ENCODE peak calls at places on chromosome 22, in ten cellular contexts. One of them, this sample, is unnamed.

GRCh38 chr22:24051568-24051967 is 40.5 kb downstream of the CABIN1 start:
- ATAC-seq in T-cell: no peak
- ATAC-seq in pancreas: no peak
- ATAC-seq in HCT116: no peak
- ATAC-seq in HepG2: no peak
- ATAC-seq in naive thymus-derived CD8-positive, alpha-beta T cell: no peak
- ATAC-seq in activated CD8-positive, alpha-beta memory T cell treated with anti-CD3 and anti-CD28 coated beads, Interleukin-2, amount 10 ng/mL, durations not matched to agents 7 days and 5 days: no peak
- ATAC-seq in sciatic nerve: peak
- ATAC-seq in left cardiac atrium: peak
- ATAC-seq in activated CD4-positive, alpha-beta T cell treated with anti-CD3 and anti-CD28 coated beads for 36 hours: no peak
- ATAC-seq in this sample: peak

GRCh38 chr22:36351921-36352774 is 35.6 kb downstream of the MYH9 start:
- ATAC-seq in T-cell: no peak
- ATAC-seq in pancreas: peak
- ATAC-seq in HCT116: no peak
- ATAC-seq in HepG2: peak
- ATAC-seq in naive thymus-derived CD8-positive, alpha-beta T cell: no peak
- ATAC-seq in activated CD8-positive, alpha-beta memory T cell treated with anti-CD3 and anti-CD28 coated beads, Interleukin-2, amount 10 ng/mL, durations not matched to agents 7 days and 5 days: no peak
- ATAC-seq in sciatic nerve: peak
- ATAC-seq in left cardiac atrium: peak
- ATAC-seq in activated CD4-positive, alpha-beta T cell treated with anti-CD3 and anti-CD28 coated beads for 36 hours: no peak
- ATAC-seq in this sample: peak

GRCh38 chr22:30327864-30328345 is 1.2 kb upstream of the TBC1D10A start:
- ATAC-seq in T-cell: no peak
- ATAC-seq in pancreas: peak
- ATAC-seq in HCT116: peak
- ATAC-seq in HepG2: peak
- ATAC-seq in naive thymus-derived CD8-positive, alpha-beta T cell: no peak
- ATAC-seq in activated CD8-positive, alpha-beta memory T cell treated with anti-CD3 and anti-CD28 coated beads, Interleukin-2, amount 10 ng/mL, durations not matched to agents 7 days and 5 days: no peak
- ATAC-seq in sciatic nerve: no peak
- ATAC-seq in left cardiac atrium: no peak
- ATAC-seq in activated CD4-positive, alpha-beta T cell treated with anti-CD3 and anti-CD28 coated beads for 36 hours: no peak
- ATAC-seq in this sample: no peak

GRCh38 chr22:47486569-47487312 is 724.3 kb downstream of the TBC1D22A start:
- ATAC-seq in T-cell: no peak
- ATAC-seq in pancreas: no peak
- ATAC-seq in HCT116: no peak
- ATAC-seq in HepG2: no peak
- ATAC-seq in naive thymus-derived CD8-positive, alpha-beta T cell: no peak
- ATAC-seq in activated CD8-positive, alpha-beta memory T cell treated with anti-CD3 and anti-CD28 coated beads, Interleukin-2, amount 10 ng/mL, durations not matched to agents 7 days and 5 days: no peak
- ATAC-seq in sciatic nerve: no peak
- ATAC-seq in left cardiac atrium: no peak
- ATAC-seq in activated CD4-positive, alpha-beta T cell treated with anti-CD3 and anti-CD28 coated beads for 36 hours: no peak
- ATAC-seq in this sample: no peak

GRCh38 chr22:50089231-50090140 is at the start of gene MOV10L1:
- ATAC-seq in T-cell: no peak
- ATAC-seq in pancreas: peak
- ATAC-seq in HCT116: no peak
- ATAC-seq in HepG2: no peak
- ATAC-seq in naive thymus-derived CD8-positive, alpha-beta T cell: peak
- ATAC-seq in activated CD8-positive, alpha-beta memory T cell treated with anti-CD3 and anti-CD28 coated beads, Interleukin-2, amount 10 ng/mL, durations not matched to agents 7 days and 5 days: no peak
- ATAC-seq in sciatic nerve: peak
- ATAC-seq in left cardiac atrium: peak
- ATAC-seq in activated CD4-positive, alpha-beta T cell treated with anti-CD3 and anti-CD28 coated beads for 36 hours: no peak
- ATAC-seq in this sample: no peak

GRCh38 chr22:25564979-25565677 is 653 bp downstream of the GRK3 start:
- ATAC-seq in T-cell: peak
- ATAC-seq in pancreas: peak
- ATAC-seq in HCT116: peak
- ATAC-seq in HepG2: peak
- ATAC-seq in naive thymus-derived CD8-positive, alpha-beta T cell: peak
- ATAC-seq in activated CD8-positive, alpha-beta memory T cell treated with anti-CD3 and anti-CD28 coated beads, Interleukin-2, amount 10 ng/mL, durations not matched to agents 7 days and 5 days: peak
- ATAC-seq in sciatic nerve: no peak
- ATAC-seq in left cardiac atrium: peak
- ATAC-seq in activated CD4-positive, alpha-beta T cell treated with anti-CD3 and anti-CD28 coated beads for 36 hours: peak
- ATAC-seq in this sample: no peak

GRCh38 chr22:25762147-25762546 is 20.2 kb downstream of the MYO18B start:
- ATAC-seq in T-cell: no peak
- ATAC-seq in pancreas: peak
- ATAC-seq in HCT116: no peak
- ATAC-seq in HepG2: peak
- ATAC-seq in naive thymus-derived CD8-positive, alpha-beta T cell: no peak
- ATAC-seq in activated CD8-positive, alpha-beta memory T cell treated with anti-CD3 and anti-CD28 coated beads, Interleukin-2, amount 10 ng/mL, durations not matched to agents 7 days and 5 days: no peak
- ATAC-seq in sciatic nerve: no peak
- ATAC-seq in left cardiac atrium: peak
- ATAC-seq in activated CD4-positive, alpha-beta T cell treated with anti-CD3 and anti-CD28 coated beads for 36 hours: no peak
- ATAC-seq in this sample: no peak

GRCh38 chr22:17477401-17477833 is 85.9 kb upstream of the SLC25A18 start:
- ATAC-seq in T-cell: no peak
- ATAC-seq in pancreas: peak
- ATAC-seq in HCT116: no peak
- ATAC-seq in HepG2: no peak
- ATAC-seq in naive thymus-derived CD8-positive, alpha-beta T cell: no peak
- ATAC-seq in activated CD8-positive, alpha-beta memory T cell treated with anti-CD3 and anti-CD28 coated beads, Interleukin-2, amount 10 ng/mL, durations not matched to agents 7 days and 5 days: no peak
- ATAC-seq in sciatic nerve: peak
- ATAC-seq in left cardiac atrium: peak
- ATAC-seq in activated CD4-positive, alpha-beta T cell treated with anti-CD3 and anti-CD28 coated beads for 36 hours: no peak
- ATAC-seq in this sample: peak